ENCODE peak calls at places on chromosomes 11 and 22, in ten cellular contexts. One of them, this sample, is unnamed.

GRCh38 chr11:129089279-129089678 is 102.8 kb downstream of the ARHGAP32 start:
- DNase-seq in GDM1: no peak
- DNase-seq in Ammon's horn: no peak
- DNase-seq in substantia nigra: no peak
- DNase-seq in head of caudate nucleus: no peak
- DNase-seq in NCI-H1092 treated with DMSO at 0.1 percent for 48 hours: no peak
- DNase-seq in right lobe of liver: no peak
- DNase-seq in tibial nerve: no peak
- DNase-seq in H4: no peak
- DNase-seq in type B pancreatic cell: no peak
- DNase-seq in this sample: no peak

GRCh38 chr22:30863161-30863833 is 105.3 kb downstream of the MORC2 start:
- DNase-seq in GDM1: no peak
- DNase-seq in Ammon's horn: peak; percentile 57
- DNase-seq in substantia nigra: no peak
- DNase-seq in head of caudate nucleus: no peak
- DNase-seq in NCI-H1092 treated with DMSO at 0.1 percent for 48 hours: no peak
- DNase-seq in right lobe of liver: no peak
- DNase-seq in tibial nerve: no peak
- DNase-seq in H4: no peak
- DNase-seq in type B pancreatic cell: peak; percentile 58
- DNase-seq in this sample: peak; percentile 45

GRCh38 chr11:40384991-40385390 is 1074.5 kb downstream of the LRRC4C start:
- DNase-seq in GDM1: no peak
- DNase-seq in Ammon's horn: no peak
- DNase-seq in substantia nigra: no peak
- DNase-seq in head of caudate nucleus: no peak
- DNase-seq in NCI-H1092 treated with DMSO at 0.1 percent for 48 hours: no peak
- DNase-seq in right lobe of liver: no peak
- DNase-seq in tibial nerve: no peak
- DNase-seq in H4: no peak
- DNase-seq in type B pancreatic cell: no peak
- DNase-seq in this sample: no peak

GRCh38 chr11:122059565-122059964 is 56.5 kb downstream of the BLID start:
- DNase-seq in GDM1: no peak
- DNase-seq in Ammon's horn: no peak
- DNase-seq in substantia nigra: no peak
- DNase-seq in head of caudate nucleus: no peak
- DNase-seq in NCI-H1092 treated with DMSO at 0.1 percent for 48 hours: no peak
- DNase-seq in right lobe of liver: no peak
- DNase-seq in tibial nerve: no peak
- DNase-seq in H4: no peak
- DNase-seq in type B pancreatic cell: no peak
- DNase-seq in this sample: no peak

GRCh38 chr22:50697667-50698506 is 25.3 kb downstream of the SHANK3 start:
- DNase-seq in GDM1: no peak
- DNase-seq in Ammon's horn: no peak
- DNase-seq in substantia nigra: no peak
- DNase-seq in head of caudate nucleus: peak; percentile 3
- DNase-seq in NCI-H1092 treated with DMSO at 0.1 percent for 48 hours: no peak
- DNase-seq in right lobe of liver: peak; percentile 30
- DNase-seq in tibial nerve: no peak
- DNase-seq in H4: no peak
- DNase-seq in type B pancreatic cell: no peak
- DNase-seq in this sample: no peak

GRCh38 chr11:59012942-59013256 is 73.2 kb upstream of the GLYATL1B start:
- DNase-seq in GDM1: no peak
- DNase-seq in Ammon's horn: no peak
- DNase-seq in substantia nigra: no peak
- DNase-seq in head of caudate nucleus: no peak
- DNase-seq in NCI-H1092 treated with DMSO at 0.1 percent for 48 hours: no peak
- DNase-seq in right lobe of liver: peak; percentile 73
- DNase-seq in tibial nerve: no peak
- DNase-seq in H4: no peak
- DNase-seq in type B pancreatic cell: no peak
- DNase-seq in this sample: peak; percentile 48

GRCh38 chr11:62461740-62462522 is 43.1 kb downstream of the SCGB1A1 start:
- DNase-seq in GDM1: no peak
- DNase-seq in Ammon's horn: no peak
- DNase-seq in substantia nigra: no peak
- DNase-seq in head of caudate nucleus: no peak
- DNase-seq in NCI-H1092 treated with DMSO at 0.1 percent for 48 hours: no peak
- DNase-seq in right lobe of liver: no peak
- DNase-seq in tibial nerve: peak; percentile 39
- DNase-seq in H4: peak; percentile 89
- DNase-seq in type B pancreatic cell: no peak
- DNase-seq in this sample: no peak

GRCh38 chr11:74055938-74056337 is 47.1 kb upstream of the UCP3 start:
- DNase-seq in GDM1: no peak
- DNase-seq in Ammon's horn: no peak
- DNase-seq in substantia nigra: no peak
- DNase-seq in head of caudate nucleus: no peak
- DNase-seq in NCI-H1092 treated with DMSO at 0.1 percent for 48 hours: no peak
- DNase-seq in right lobe of liver: no peak
- DNase-seq in tibial nerve: no peak
- DNase-seq in H4: no peak
- DNase-seq in type B pancreatic cell: no peak
- DNase-seq in this sample: no peak

GRCh38 chr11:116657842-116658825 is 114.7 kb downstream of the BUD13 start:
- DNase-seq in GDM1: no peak
- DNase-seq in Ammon's horn: no peak
- DNase-seq in substantia nigra: no peak
- DNase-seq in head of caudate nucleus: no peak
- DNase-seq in NCI-H1092 treated with DMSO at 0.1 percent for 48 hours: no peak
- DNase-seq in right lobe of liver: no peak
- DNase-seq in tibial nerve: no peak
- DNase-seq in H4: peak; percentile 40
- DNase-seq in type B pancreatic cell: no peak
- DNase-seq in this sample: no peak

GRCh38 chr11:76510060-76511047 is 65.5 kb downstream of the EMSY start:
- DNase-seq in GDM1: no peak
- DNase-seq in Ammon's horn: no peak
- DNase-seq in substantia nigra: no peak
- DNase-seq in head of caudate nucleus: no peak
- DNase-seq in NCI-H1092 treated with DMSO at 0.1 percent for 48 hours: no peak
- DNase-seq in right lobe of liver: no peak
- DNase-seq in tibial nerve: no peak
- DNase-seq in H4: no peak
- DNase-seq in type B pancreatic cell: no peak
- DNase-seq in this sample: no peak

GRCh38 chr11:75480890-75481190 is 44.9 kb downstream of the GDPD5 start:
- DNase-seq in GDM1: no peak
- DNase-seq in Ammon's horn: no peak
- DNase-seq in substantia nigra: no peak
- DNase-seq in head of caudate nucleus: no peak
- DNase-seq in NCI-H1092 treated with DMSO at 0.1 percent for 48 hours: no peak
- DNase-seq in right lobe of liver: no peak
- DNase-seq in tibial nerve: no peak
- DNase-seq in H4: no peak
- DNase-seq in type B pancreatic cell: no peak
- DNase-seq in this sample: no peak

GRCh38 chr11:111801135-111801534 is 34.9 kb upstream of the PPP2R1B start:
- DNase-seq in GDM1: no peak
- DNase-seq in Ammon's horn: no peak
- DNase-seq in substantia nigra: no peak
- DNase-seq in head of caudate nucleus: no peak
- DNase-seq in NCI-H1092 treated with DMSO at 0.1 percent for 48 hours: no peak
- DNase-seq in right lobe of liver: no peak
- DNase-seq in tibial nerve: no peak
- DNase-seq in H4: no peak
- DNase-seq in type B pancreatic cell: no peak
- DNase-seq in this sample: no peak

GRCh38 chr11:34792814-34793241 is 123.4 kb downstream of the APIP start:
- DNase-seq in GDM1: no peak
- DNase-seq in Ammon's horn: peak; percentile 40
- DNase-seq in substantia nigra: peak; percentile 3
- DNase-seq in head of caudate nucleus: peak; percentile 18
- DNase-seq in NCI-H1092 treated with DMSO at 0.1 percent for 48 hours: peak; percentile 44
- DNase-seq in right lobe of liver: peak; percentile 28
- DNase-seq in tibial nerve: peak; percentile 64
- DNase-seq in H4: no peak
- DNase-seq in type B pancreatic cell: no peak
- DNase-seq in this sample: peak; percentile 83

GRCh38 chr11:90242894-90243416 is 20.1 kb upstream of the CHORDC1 start:
- DNase-seq in GDM1: no peak
- DNase-seq in Ammon's horn: no peak
- DNase-seq in substantia nigra: no peak
- DNase-seq in head of caudate nucleus: no peak
- DNase-seq in NCI-H1092 treated with DMSO at 0.1 percent for 48 hours: no peak
- DNase-seq in right lobe of liver: no peak
- DNase-seq in tibial nerve: no peak
- DNase-seq in H4: no peak
- DNase-seq in type B pancreatic cell: no peak
- DNase-seq in this sample: no peak

GRCh38 chr11:129374993-129375721 is 491 bp upstream of the BARX2 start:
- DNase-seq in GDM1: no peak
- DNase-seq in Ammon's horn: no peak
- DNase-seq in substantia nigra: no peak
- DNase-seq in head of caudate nucleus: no peak
- DNase-seq in NCI-H1092 treated with DMSO at 0.1 percent for 48 hours: peak; percentile 19
- DNase-seq in right lobe of liver: no peak
- DNase-seq in tibial nerve: no peak
- DNase-seq in H4: no peak
- DNase-seq in type B pancreatic cell: peak; percentile 78
- DNase-seq in this sample: peak; percentile 83

GRCh38 chr11:68792400-68792955 is 41.2 kb upstream of the TESMIN start:
- DNase-seq in GDM1: no peak
- DNase-seq in Ammon's horn: no peak
- DNase-seq in substantia nigra: no peak
- DNase-seq in head of caudate nucleus: no peak
- DNase-seq in NCI-H1092 treated with DMSO at 0.1 percent for 48 hours: no peak
- DNase-seq in right lobe of liver: no peak
- DNase-seq in tibial nerve: no peak
- DNase-seq in H4: no peak
- DNase-seq in type B pancreatic cell: no peak
- DNase-seq in this sample: no peak

GRCh38 chr11:2919188-2919587 is 10.0 kb downstream of the PHLDA2 start:
- DNase-seq in GDM1: no peak
- DNase-seq in Ammon's horn: no peak
- DNase-seq in substantia nigra: no peak
- DNase-seq in head of caudate nucleus: no peak
- DNase-seq in NCI-H1092 treated with DMSO at 0.1 percent for 48 hours: no peak
- DNase-seq in right lobe of liver: no peak
- DNase-seq in tibial nerve: no peak
- DNase-seq in H4: no peak
- DNase-seq in type B pancreatic cell: no peak
- DNase-seq in this sample: no peak

GRCh38 chr11:43518407-43519165 is 159.9 kb downstream of the TTC17 start:
- DNase-seq in GDM1: no peak
- DNase-seq in Ammon's horn: no peak
- DNase-seq in substantia nigra: no peak
- DNase-seq in head of caudate nucleus: no peak
- DNase-seq in NCI-H1092 treated with DMSO at 0.1 percent for 48 hours: no peak
- DNase-seq in right lobe of liver: no peak
- DNase-seq in tibial nerve: no peak
- DNase-seq in H4: no peak
- DNase-seq in type B pancreatic cell: no peak
- DNase-seq in this sample: no peak

GRCh38 chr11:126406368-126406767 is 50.9 kb downstream of the ST3GAL4 start:
- DNase-seq in GDM1: no peak
- DNase-seq in Ammon's horn: no peak
- DNase-seq in substantia nigra: no peak
- DNase-seq in head of caudate nucleus: no peak
- DNase-seq in NCI-H1092 treated with DMSO at 0.1 percent for 48 hours: no peak
- DNase-seq in right lobe of liver: no peak
- DNase-seq in tibial nerve: no peak
- DNase-seq in H4: no peak
- DNase-seq in type B pancreatic cell: no peak
- DNase-seq in this sample: no peak

GRCh38 chr11:11076879-11077278 is 219.0 kb upstream of the ZBED5 start:
- DNase-seq in GDM1: no peak
- DNase-seq in Ammon's horn: no peak
- DNase-seq in substantia nigra: no peak
- DNase-seq in head of caudate nucleus: no peak
- DNase-seq in NCI-H1092 treated with DMSO at 0.1 percent for 48 hours: no peak
- DNase-seq in right lobe of liver: no peak
- DNase-seq in tibial nerve: no peak
- DNase-seq in H4: no peak
- DNase-seq in type B pancreatic cell: no peak
- DNase-seq in this sample: no peak

GRCh38 chr11:18312012-18312411 is 9.9 kb downstream of the HPS5 start:
- DNase-seq in GDM1: no peak
- DNase-seq in Ammon's horn: peak; percentile 11
- DNase-seq in substantia nigra: no peak
- DNase-seq in head of caudate nucleus: no peak
- DNase-seq in NCI-H1092 treated with DMSO at 0.1 percent for 48 hours: no peak
- DNase-seq in right lobe of liver: no peak
- DNase-seq in tibial nerve: no peak
- DNase-seq in H4: no peak
- DNase-seq in type B pancreatic cell: no peak
- DNase-seq in this sample: no peak